ENCODE peak calls at places on chromosomes 12 and 14, in six cellular contexts. I, B, C, D, M and Y are unnamed samples.

GRCh38 chr14:90677484-90678045 is 138.7 kb downstream of the TTC7B start:
- DNase-seq in I (no peak), B (no peak), C (no peak), D (no peak), M (peak; percentile 81), Y (peak; percentile 84)

GRCh38 chr12:54509660-54510059 is 12.1 kb downstream of the NCKAP1L start:
- DNase-seq in I (no peak), B (no peak), C (no peak), D (no peak), M (no peak), Y (no peak)

GRCh38 chr12:127729381-127729780 is 537.6 kb upstream of the TMEM132C start:
- DNase-seq in I (no peak), B (no peak), C (no peak), D (peak; percentile 5), M (peak; percentile 8), Y (peak; percentile 15)

GRCh38 chr14:99879401-99880295 is 86.4 kb downstream of the EML1 start:
- DNase-seq in I (no peak), B (no peak), C (no peak), D (peak; percentile 59), M (peak; percentile 90), Y (peak; percentile 92)

GRCh38 chr14:94145902-94146527 is 16.6 kb upstream of the IFI27L2 start:
- DNase-seq in I (no peak), B (no peak), C (no peak), D (no peak), M (no peak), Y (no peak)

GRCh38 chr12:132582058-132582420 is 28.3 kb downstream of the LRCOL1 start:
- DNase-seq in I (no peak), B (no peak), C (no peak), D (no peak), M (no peak), Y (no peak)

GRCh38 chr14:44712095-44712822 is 205.2 kb upstream of the FSCB start:
- DNase-seq in I (no peak), B (peak; percentile 95), C (no peak), D (no peak), M (no peak), Y (no peak)

GRCh38 chr12:60070541-60070940 is 474.7 kb downstream of the SLC16A7 start:
- DNase-seq in I (no peak), B (no peak), C (no peak), D (no peak), M (no peak), Y (no peak)

GRCh38 chr12:162467-163307 is 51.3 kb downstream of the SLC6A12 start:
- DNase-seq in I (no peak), B (no peak), C (no peak), D (no peak), M (no peak), Y (no peak)

GRCh38 chr12:2076196-2076570 is 23.4 kb downstream of the CACNA1C start:
- DNase-seq in I (no peak), B (no peak), C (no peak), D (peak; percentile 63), M (peak; percentile 84), Y (peak; percentile 77)

GRCh38 chr12:30152705-30153104 is 369.0 kb upstream of the TMTC1 start:
- DNase-seq in I (no peak), B (peak; percentile 5), C (no peak), D (no peak), M (no peak), Y (no peak)

GRCh38 chr12:129607756-129608155 is 296.1 kb downstream of the TMEM132D start:
- DNase-seq in I (no peak), B (no peak), C (no peak), D (no peak), M (no peak), Y (no peak)

GRCh38 chr14:69252851-69253250 is 7.1 kb upstream of the GALNT16 start:
- DNase-seq in I (no peak), B (no peak), C (no peak), D (no peak), M (no peak), Y (no peak)

GRCh38 chr14:103806805-103807204 is 40.6 kb downstream of the PPP1R13B start:
- DNase-seq in I (no peak), B (no peak), C (no peak), D (no peak), M (no peak), Y (no peak)

GRCh38 chr12:25020621-25021243 is 71.8 kb upstream of the BCAT1 start:
- DNase-seq in I (no peak), B (no peak), C (no peak), D (no peak), M (no peak), Y (no peak)

GRCh38 chr14:26281280-26281998 is 316.4 kb downstream of the NOVA1 start:
- DNase-seq in I (no peak), B (peak; percentile 67), C (peak; percentile 1), D (no peak), M (peak; percentile 77), Y (peak; percentile 96)

GRCh38 chr12:14164266-14164665 is 182.9 kb upstream of the GRIN2B start:
- DNase-seq in I (no peak), B (no peak), C (no peak), D (no peak), M (no peak), Y (no peak)

GRCh38 chr14:89672636-89673279 is 255.7 kb upstream of the FOXN3 start:
- DNase-seq in I (no peak), B (no peak), C (peak; percentile 5), D (no peak), M (no peak), Y (peak; percentile 16)

GRCh38 chr12:128259556-128260070 is 7.4 kb upstream of the TMEM132C start:
- DNase-seq in I (peak; percentile 5), B (peak; percentile 74), C (peak; percentile 7), D (no peak), M (peak; percentile 21), Y (no peak)

GRCh38 chr14:56150018-56150417 is 31.8 kb downstream of the PELI2 start:
- DNase-seq in I (no peak), B (no peak), C (peak; percentile 23), D (no peak), M (no peak), Y (no peak)

GRCh38 chr12:3077572-3078081 is 448 bp downstream of the TSPAN9 start:
- DNase-seq in I (no peak), B (no peak), C (no peak), D (no peak), M (peak; percentile 34), Y (peak; percentile 69)

GRCh38 chr12:113187588-113187987 is 2.1 kb downstream of the RITA1 start:
- DNase-seq in I (no peak), B (no peak), C (no peak), D (no peak), M (no peak), Y (no peak)

GRCh38 chr12:39946361-39946948 is 159.4 kb downstream of the SLC2A13 start:
- DNase-seq in I (no peak), B (no peak), C (no peak), D (no peak), M (no peak), Y (no peak)

GRCh38 chr12:9647825-9648700 is 21.4 kb upstream of the CLEC2D start:
- DNase-seq in I (peak; percentile 86), B (peak; percentile 84), C (peak; percentile 97), D (no peak), M (peak; percentile 74), Y (peak; percentile 55)

GRCh38 chr12:29317556-29318363 is 63.2 kb downstream of the ERGIC2 start:
- DNase-seq in I (peak; percentile 12), B (peak; percentile 52), C (peak; percentile 69), D (peak; percentile 60), M (peak; percentile 76), Y (peak; percentile 37)

GRCh38 chr12:8844665-8845064 is 22.2 kb downstream of the A2ML1 start:
- DNase-seq in I (no peak), B (no peak), C (no peak), D (no peak), M (peak; percentile 46), Y (peak; percentile 18)

GRCh38 chr14:55028066-55028465 is 1.0 kb downstream of the SOCS4 start:
- DNase-seq in I (no peak), B (peak; percentile 33), C (no peak), D (no peak), M (no peak), Y (no peak)

GRCh38 chr12:95766356-95767019 is 24.1 kb downstream of the NTN4 start:
- DNase-seq in I (no peak), B (no peak), C (no peak), D (no peak), M (peak; percentile 46), Y (peak; percentile 63)

GRCh38 chr12:68538722-68539614 is 71.7 kb upstream of the RAP1B start:
- DNase-seq in I (peak; percentile 28), B (no peak), C (peak; percentile 63), D (no peak), M (peak; percentile 70), Y (peak; percentile 90)

GRCh38 chr12:10965511-10965910 is 21.2 kb downstream of the TAS2R50 start:
- DNase-seq in I (no peak), B (no peak), C (no peak), D (no peak), M (peak; percentile 24), Y (no peak)

GRCh38 chr14:75657331-75657730 is 3.3 kb downstream of the ERG28 start:
- DNase-seq in I (no peak), B (no peak), C (no peak), D (no peak), M (no peak), Y (no peak)

GRCh38 chr12:130519-130918 is 64.0 kb downstream of the IQSEC3 start:
- DNase-seq in I (no peak), B (no peak), C (no peak), D (no peak), M (no peak), Y (no peak)

GRCh38 chr12:77847060-77847541 is 16.4 kb downstream of the NAV3 start:
- DNase-seq in I (no peak), B (no peak), C (no peak), D (no peak), M (peak; percentile 34), Y (peak; percentile 86)

GRCh38 chr12:79560165-79560889 is 130.4 kb downstream of the PAWR start:
- DNase-seq in I (no peak), B (no peak), C (no peak), D (no peak), M (no peak), Y (peak; percentile 5)

GRCh38 chr14:106802413-106803364 is 1276.3 kb downstream of the TMEM121 start:
- DNase-seq in I (no peak), B (no peak), C (peak; percentile 35), D (no peak), M (no peak), Y (no peak)

GRCh38 chr12:128829870-128830504 is 6.2 kb upstream of the SLC15A4 start:
- DNase-seq in I (no peak), B (no peak), C (peak; percentile 86), D (no peak), M (no peak), Y (no peak)